ENCODE peak calls at places on chromosomes 11 and 22, in seven cellular contexts. U, V, J, Z, D, B and E are unnamed samples.

GRCh38 chr11:86116996-86117705 is 48.3 kb upstream of the PICALM start:
- DNase-seq in U (no peak), V (peak), J (no peak), Z (peak), D (no peak), B (no peak), E (peak)

GRCh38 chr11:2523821-2524391 is 79.1 kb downstream of the KCNQ1 start:
- DNase-seq in U (peak), V (no peak), J (peak), Z (no peak), D (no peak), B (no peak), E (no peak)

GRCh38 chr11:44269369-44270351 is 40.3 kb downstream of the ALX4 start:
- DNase-seq in U (no peak), V (peak), J (no peak), Z (no peak), D (no peak), B (no peak), E (no peak)

GRCh38 chr11:130673698-130674097 is 225.3 kb downstream of the ADAMTS15 start:
- DNase-seq in U (no peak), V (no peak), J (no peak), Z (no peak), D (no peak), B (no peak), E (no peak)

GRCh38 chr11:8383227-8383626 is 119.5 kb upstream of the LMO1 start:
- DNase-seq in U (no peak), V (no peak), J (no peak), Z (no peak), D (no peak), B (no peak), E (no peak)

GRCh38 chr11:34105957-34106504 is 602 bp downstream of the NAT10 start:
- DNase-seq in U (no peak), V (no peak), J (no peak), Z (no peak), D (no peak), B (no peak), E (peak)

GRCh38 chr22:39719559-39720450 is 149.3 kb downstream of the CACNA1I start:
- DNase-seq in U (no peak), V (no peak), J (no peak), Z (no peak), D (no peak), B (no peak), E (no peak)

GRCh38 chr11:108775324-108775723 is 110.5 kb downstream of the DDX10 start:
- DNase-seq in U (no peak), V (no peak), J (no peak), Z (no peak), D (no peak), B (no peak), E (peak)

GRCh38 chr11:123653997-123654565 is 343 bp downstream of the SCN3B start:
- DNase-seq in U (peak), V (peak), J (peak), Z (peak), D (peak), B (peak), E (peak)

GRCh38 chr22:41844513-41844912 is 11.6 kb downstream of the SREBF2 start:
- DNase-seq in U (no peak), V (no peak), J (no peak), Z (no peak), D (no peak), B (no peak), E (peak)

GRCh38 chr22:45969414-45969799 is 7.6 kb downstream of the WNT7B start:
- DNase-seq in U (no peak), V (no peak), J (no peak), Z (no peak), D (no peak), B (no peak), E (peak)

GRCh38 chr11:70455354-70455753 is 57.0 kb downstream of the CTTN start:
- DNase-seq in U (no peak), V (no peak), J (no peak), Z (no peak), D (no peak), B (no peak), E (no peak)

GRCh38 chr11:7457211-7457610 is 28.1 kb upstream of the OLFML1 start:
- DNase-seq in U (no peak), V (peak), J (no peak), Z (no peak), D (no peak), B (no peak), E (peak)

GRCh38 chr11:125532668-125533067 is 36.6 kb upstream of the FEZ1 start:
- DNase-seq in U (no peak), V (no peak), J (no peak), Z (no peak), D (no peak), B (no peak), E (no peak)

GRCh38 chr11:67406420-67406968 is 2.6 kb downstream of the TBC1D10C start:
- DNase-seq in U (no peak), V (no peak), J (no peak), Z (no peak), D (no peak), B (no peak), E (no peak)

GRCh38 chr11:7561562-7561961 is 47.8 kb downstream of the PPFIBP2 start:
- DNase-seq in U (no peak), V (no peak), J (no peak), Z (no peak), D (no peak), B (no peak), E (no peak)

GRCh38 chr11:66934971-66935779 is 23.0 kb downstream of the PC start:
- DNase-seq in U (no peak), V (no peak), J (no peak), Z (peak), D (no peak), B (no peak), E (no peak)